ENCODE peak calls at places on chromosomes 11 and 22, in six cellular contexts. A is foreskin fibroblast, O is cardiac fibroblast, H is upper lobe of right lung, R is fibroblast of the aortic adventitia, D is GM13977. W is an unnamed sample.

GRCh38 chr11:112016765-112017356 is 8.3 kb upstream of the DLAT start:
- DNase-seq in O (peak), D (no peak), A (peak), H (no peak), R (peak), W (no peak)

GRCh38 chr11:64206457-64207246 is at the start of gene FERMT3:
- DNase-seq in A (no peak), O (no peak), R (no peak), H (peak), D (peak), W (peak)

GRCh38 chr11:34792143-34792542 is 124.0 kb downstream of the APIP start:
- DNase-seq in H (no peak), O (no peak), A (no peak), D (no peak), R (peak), W (no peak)

GRCh38 chr11:65321828-65322495 is 7.3 kb downstream of the CDC42EP2 start:
- DNase-seq in D (no peak), A (peak), R (no peak), H (no peak), O (no peak), W (no peak)

GRCh38 chr22:41478891-41479521 is 10.1 kb downstream of the ACO2 start:
- DNase-seq in H (peak), D (peak), R (peak), O (peak), A (peak), W (peak)

GRCh38 chr22:49291781-49292180 is 535.9 kb downstream of the BRD1 start:
- DNase-seq in O (no peak), D (no peak), A (no peak), H (peak), R (no peak), W (no peak)

GRCh38 chr11:79439430-79439892 is 1.4 kb downstream of the TENM4 start:
- DNase-seq in H (no peak), A (peak), D (no peak), O (peak), R (peak), W (no peak)

GRCh38 chr11:111461460-111462240 is 50.5 kb downstream of the BTG4 start:
- DNase-seq in O (no peak), A (peak), H (no peak), R (no peak), D (peak), W (no peak)

GRCh38 chr22:43473031-43473430 is 61.2 kb downstream of the MPPED1 start:
- DNase-seq in D (no peak), H (no peak), R (no peak), O (no peak), A (no peak), W (no peak)

GRCh38 chr11:29184939-29185890 is 831.6 kb downstream of the KCNA4 start:
- DNase-seq in H (no peak), R (peak), A (peak), O (peak), D (no peak), W (no peak)

GRCh38 chr11:27443746-27444465 is 28.7 kb downstream of the LGR4 start:
- DNase-seq in H (no peak), R (no peak), A (no peak), D (no peak), O (no peak), W (no peak)

GRCh38 chr11:133547808-133548494 is 15.7 kb upstream of the OPCML start:
- DNase-seq in O (no peak), R (no peak), A (no peak), D (no peak), H (no peak), W (no peak)
- TF ChIP-seq CTCF in O (no peak), R (no peak), A (no peak), D (no peak), H (no peak), W (no peak)

DNA sequence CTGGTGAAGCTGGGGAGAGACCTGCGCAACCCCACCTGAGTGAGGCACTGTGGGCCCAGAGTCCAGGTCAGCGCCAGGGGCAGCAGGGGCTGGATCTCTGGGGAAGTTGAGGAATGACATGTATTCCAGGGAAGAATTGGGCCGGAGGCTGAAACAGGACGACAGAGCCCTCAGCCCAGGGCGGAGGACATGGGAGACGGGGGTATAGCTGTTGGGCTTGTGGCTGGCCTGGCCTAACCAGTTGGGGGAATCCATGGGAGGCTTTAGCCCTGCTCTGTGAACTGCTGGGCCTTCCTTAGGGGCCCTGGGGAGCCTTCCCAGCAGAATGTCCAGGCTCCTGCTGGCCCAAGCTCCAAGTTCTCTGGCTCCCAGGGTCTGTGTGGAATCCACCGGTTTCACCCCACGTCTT is 50.3 kb upstream of the KCNQ1OT1 start:
- DNase-seq in D (no peak), H (peak), R (no peak), A (no peak), O (no peak), W (no peak)
- TF ChIP-seq CTCF in D (no peak), H (no peak), R (no peak), A (no peak), O (no peak), W (no peak)

DNA sequence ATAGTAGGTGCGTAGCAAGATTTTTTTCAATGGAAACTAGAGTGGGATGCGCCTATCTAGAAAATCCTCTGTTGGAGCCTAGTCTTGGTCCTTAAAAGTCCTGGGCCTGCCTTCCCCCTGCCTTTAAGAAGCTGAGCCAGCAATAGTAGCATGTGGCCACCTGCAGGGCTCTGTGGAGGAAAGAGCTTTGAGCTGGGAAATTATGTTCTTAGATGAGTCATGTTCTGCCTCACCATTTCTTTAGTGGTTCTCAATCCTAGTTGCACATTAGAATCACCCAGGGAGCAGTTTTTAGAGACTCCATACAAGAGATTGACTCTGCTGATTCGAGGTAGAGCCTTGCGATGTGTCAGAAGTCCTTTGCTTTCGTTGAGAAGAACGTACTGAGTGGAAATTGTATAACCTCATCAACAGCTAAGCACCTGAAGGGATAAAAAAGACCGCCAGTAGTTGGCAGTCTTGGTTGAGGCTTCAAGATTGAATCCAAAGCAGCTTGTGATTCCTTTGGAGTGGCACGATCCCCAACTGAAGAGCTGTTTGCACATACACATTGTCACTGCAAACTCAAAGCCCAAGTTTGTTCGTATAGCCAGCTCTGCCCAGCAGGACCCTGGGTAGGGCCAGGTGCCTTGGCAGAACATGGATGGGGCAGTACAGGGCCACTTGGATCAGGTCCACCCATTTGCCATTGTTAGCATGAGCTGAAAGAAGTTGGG is 133.3 kb downstream of the COMMD9 start:
- DNase-seq in A (peak), D (no peak), O (peak), H (no peak), R (peak), W (no peak)
- TF ChIP-seq CTCF in A (no peak), D (no peak), O (peak), H (no peak), R (peak), W (no peak)

DNA sequence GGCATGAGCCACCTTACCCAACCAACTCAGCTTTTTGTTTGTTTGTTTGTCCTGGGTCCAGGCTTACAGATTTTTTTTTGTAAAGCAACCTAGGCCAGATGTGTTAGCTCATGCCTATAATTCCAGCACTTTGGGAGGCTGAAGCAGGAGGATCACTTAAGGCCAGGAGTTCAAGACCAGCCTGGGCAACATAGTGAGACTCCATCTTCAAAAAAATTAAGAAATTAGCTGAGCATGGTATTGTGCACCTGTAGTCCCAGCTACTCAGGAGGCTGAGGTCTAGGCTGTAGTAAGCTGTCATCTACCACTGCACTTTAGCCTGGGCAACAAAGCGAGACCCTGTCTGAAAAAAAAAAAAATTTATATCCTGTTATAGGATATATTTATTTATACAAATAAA is 28.7 kb upstream of the GRK2 start:
- DNase-seq in H (no peak), R (no peak), O (no peak), D (no peak), A (no peak), W (no peak)
- TF ChIP-seq CTCF in H (no peak), R (no peak), O (no peak), D (no peak), A (no peak), W (no peak)

W was measured in activated CD8-positive, alpha-beta T cell treated with anti-CD3 and anti-CD28 coated beads for 36 hours.